ENCODE peak calls at places on chromosomes 7 and 10, in five cellular contexts. N, M, Y, T and I are unnamed samples.

GRCh38 chr7:45174966-45175765 is 17.6 kb downstream of the RAMP3 start:
- DNase-seq in N (peak), M (no peak), Y (no peak), T (no peak), I (no peak)

GRCh38 chr10:118792501-118792900 is 37.7 kb upstream of the CACUL1 start:
- DNase-seq in N (no peak), M (no peak), Y (no peak), T (no peak), I (peak)

GRCh38 chr7:4225352-4225751 is 456.7 kb upstream of the FOXK1 start:
- DNase-seq in N (no peak), M (no peak), Y (no peak), T (no peak), I (no peak)

GRCh38 chr7:128932862-128933821 is 4.6 kb upstream of the IRF5 start:
- DNase-seq in N (no peak), M (peak), Y (peak), T (no peak), I (no peak)

GRCh38 chr7:130894146-130895005 is 160.4 kb upstream of the KLF14 start:
- DNase-seq in N (no peak), M (no peak), Y (peak), T (no peak), I (no peak)

GRCh38 chr10:103554488-103555320 is 61.2 kb downstream of the NEURL1 start:
- DNase-seq in N (no peak), M (no peak), Y (peak), T (peak), I (peak)

GRCh38 chr7:12493407-12493806 is 77.1 kb upstream of the SCIN start:
- DNase-seq in N (no peak), M (no peak), Y (no peak), T (no peak), I (no peak)

GRCh38 chr10:52649471-52649870 is 123.1 kb downstream of the MBL2 start:
- DNase-seq in N (no peak), M (no peak), Y (no peak), T (no peak), I (peak)

GRCh38 chr7:17370901-17371550 is 72.6 kb downstream of the AHR start:
- DNase-seq in N (no peak), M (no peak), Y (no peak), T (no peak), I (no peak)

GRCh38 chr7:131921016-131921415 is 364.6 kb upstream of the PODXL start:
- DNase-seq in N (no peak), M (no peak), Y (no peak), T (no peak), I (no peak)

GRCh38 chr10:129642427-129642826 is 175.4 kb downstream of the MGMT start:
- DNase-seq in N (no peak), M (no peak), Y (no peak), T (no peak), I (peak)

GRCh38 chr10:37854606-37855005 is 2.8 kb downstream of the ZNF248 start:
- DNase-seq in N (no peak), M (no peak), Y (no peak), T (no peak), I (peak)

GRCh38 chr10:49408437-49409306 is 12.8 kb upstream of the DRGX start:
- DNase-seq in N (no peak), M (no peak), Y (no peak), T (no peak), I (no peak)

GRCh38 chr10:58086144-58086762 is 181.4 kb downstream of the IPMK start:
- DNase-seq in N (no peak), M (no peak), Y (no peak), T (no peak), I (no peak)

GRCh38 chr10:112304460-112304859 is 21.3 kb downstream of the TECTB start:
- DNase-seq in N (no peak), M (no peak), Y (no peak), T (no peak), I (peak)
- H3K4me3 ChIP-seq in N (no peak), M (no peak), Y (no peak), T (no peak), I (no peak)

DNA sequence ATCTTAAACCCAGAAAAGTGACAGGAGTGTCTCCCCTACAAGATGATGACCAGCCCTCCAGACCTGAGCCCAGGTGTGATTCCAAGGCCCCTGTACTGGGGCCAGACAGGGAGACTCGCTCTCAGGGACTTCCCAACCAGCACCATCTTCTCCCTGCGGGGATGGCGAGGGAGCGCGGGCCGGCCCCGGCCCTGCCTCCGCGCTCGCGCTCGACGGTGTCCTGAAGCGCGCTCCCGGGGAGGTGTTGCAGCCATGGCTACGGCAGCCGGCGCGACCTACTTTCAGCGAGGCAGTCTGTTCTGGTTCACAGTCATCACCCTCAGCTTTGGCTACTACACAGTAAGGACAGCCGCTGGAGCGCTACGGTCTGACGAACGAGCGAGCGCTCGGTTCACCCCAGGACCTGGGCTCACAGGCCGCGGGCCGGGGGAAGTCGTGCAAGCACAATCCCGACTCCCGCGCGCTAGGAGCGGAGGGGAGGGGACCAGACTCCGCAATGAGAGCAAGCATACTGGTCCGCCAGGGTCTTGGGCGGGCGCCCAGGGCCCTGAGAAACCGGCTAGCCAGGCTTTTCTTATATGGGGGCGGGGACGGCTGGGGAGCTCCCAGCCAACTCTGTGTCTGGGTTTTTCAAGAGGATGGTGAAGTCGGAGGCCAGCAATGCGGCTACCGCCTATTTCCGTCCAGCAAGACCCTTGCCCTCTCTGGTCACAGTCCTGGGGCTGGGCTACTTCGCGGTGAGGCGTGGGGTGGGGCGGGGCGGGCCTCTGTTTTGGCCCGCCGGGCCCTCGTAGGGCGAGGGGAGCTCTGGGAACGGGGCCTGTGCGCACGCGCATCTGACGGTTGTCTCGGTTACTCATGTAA is at the start of gene TMEM254:
- DNase-seq in N (peak), M (peak), Y (peak), T (peak), I (peak)
- TF ChIP-seq CTCF in N (no peak), M (no peak), Y (no peak), T (no peak), I (no peak)

DNA sequence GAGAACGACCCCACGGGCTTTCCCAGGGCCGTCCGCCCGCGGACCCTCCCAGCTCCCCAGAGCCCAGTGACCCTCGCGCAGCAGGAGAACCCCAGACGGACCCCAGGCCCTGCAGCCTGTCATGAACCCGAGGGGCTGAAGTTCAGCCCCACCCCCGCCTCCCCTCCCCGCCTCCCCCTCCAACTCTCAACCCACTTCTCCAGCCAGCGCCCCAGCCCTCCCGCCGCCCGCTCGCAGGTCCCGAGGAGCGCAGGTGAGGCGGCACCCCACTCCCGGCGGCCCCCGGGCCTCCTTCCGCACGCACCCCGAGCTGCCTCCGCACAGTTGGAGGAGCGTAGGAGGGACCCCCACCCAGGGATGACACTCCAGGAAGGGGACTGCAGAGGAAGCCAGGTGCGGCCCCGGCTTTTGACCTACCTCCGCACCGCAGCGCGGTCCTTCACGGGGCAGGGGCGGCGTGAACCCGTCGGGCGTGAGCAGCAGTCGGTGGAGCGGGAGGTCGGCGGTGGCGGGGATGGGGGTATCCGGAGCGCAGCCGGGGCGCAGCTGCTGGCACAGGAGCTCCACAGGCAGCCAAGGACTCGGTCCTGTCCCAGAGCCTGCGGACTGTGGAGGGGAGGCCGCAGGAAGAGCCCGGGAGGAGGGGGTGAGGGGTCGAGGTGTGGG is at the start of gene TMEM176A:
- DNase-seq in N (no peak), M (no peak), Y (peak), T (no peak), I (no peak)
- H3K4me3 ChIP-seq in N (peak), M (no peak), Y (peak), T (no peak), I (no peak)

DNA sequence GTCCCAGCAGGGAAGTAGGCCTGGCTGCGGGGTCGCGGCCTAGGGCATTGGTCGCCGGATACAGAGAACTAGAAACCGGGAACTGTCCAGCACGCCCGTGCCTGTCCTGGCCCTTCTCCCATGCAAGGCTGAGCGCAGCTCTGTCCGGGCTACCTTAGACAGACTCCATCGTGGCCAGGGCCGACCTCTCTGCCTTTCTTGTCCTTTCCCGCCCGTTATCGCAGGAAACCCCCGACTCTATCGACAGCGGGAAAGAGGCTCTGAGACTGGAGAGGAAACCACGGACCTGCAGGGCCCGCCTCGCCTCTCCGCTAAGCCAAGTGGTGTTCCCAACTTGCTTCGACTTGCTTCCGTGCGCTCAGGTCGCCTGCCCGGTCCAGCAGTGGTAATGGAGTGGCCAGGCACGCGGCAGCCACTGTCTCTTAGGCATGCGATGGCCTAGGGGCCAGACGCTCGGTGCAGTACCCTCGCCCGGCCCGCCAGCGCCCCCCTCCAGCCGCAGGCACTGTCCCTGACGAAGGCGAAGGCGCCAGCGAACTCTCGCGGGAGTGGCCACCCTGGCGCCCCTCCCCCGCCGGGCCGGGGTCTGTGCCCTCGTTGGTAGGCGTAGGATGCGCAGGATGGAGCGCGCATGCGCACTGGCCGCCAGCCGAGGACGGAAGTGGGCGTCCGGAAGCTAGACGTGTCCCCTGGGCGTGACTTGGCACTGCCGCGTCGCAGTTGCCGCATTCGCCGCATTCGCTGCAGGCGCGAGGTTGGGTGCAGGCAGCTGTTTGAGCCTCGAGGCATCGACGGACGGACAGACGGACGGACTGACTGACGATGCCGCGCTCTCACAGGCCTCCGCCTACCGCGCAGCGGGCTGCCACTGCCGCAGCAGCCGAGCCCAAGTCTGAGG is 54.4 kb downstream of the MCMBP start:
- DNase-seq in N (peak), M (no peak), Y (peak), T (peak), I (peak)
- TF ChIP-seq CTCF in N (no peak), M (no peak), Y (no peak), T (peak), I (no peak)

GRCh38 chr10:21604651-21605050 is 70.6 kb downstream of the MLLT10 start:
- DNase-seq in N (no peak), M (no peak), Y (no peak), T (no peak), I (no peak)
- H3K4me3 ChIP-seq in N (no peak), M (no peak), Y (no peak), T (no peak), I (no peak)

GRCh38 chr7:29170781-29171180 is 23.8 kb upstream of the CHN2 start:
- DNase-seq in N (no peak), M (no peak), Y (no peak), T (no peak), I (no peak)

GRCh38 chr7:29163854-29164253 is 17.5 kb upstream of the CPVL start:
- DNase-seq in N (no peak), M (no peak), Y (no peak), T (no peak), I (no peak)

GRCh38 chr7:29162577-29162976 is 16.2 kb upstream of the CPVL start:
- DNase-seq in N (no peak), M (no peak), Y (no peak), T (no peak), I (no peak)

GRCh38 chr7:29173458-29173857 is 21.1 kb upstream of the CHN2 start:
- DNase-seq in N (no peak), M (no peak), Y (no peak), T (no peak), I (no peak)

GRCh38 chr7:29167721-29168120 is 21.4 kb upstream of the CPVL start:
- DNase-seq in N (no peak), M (no peak), Y (no peak), T (no peak), I (no peak)
- TF ChIP-seq CTCF in N (no peak), M (no peak), Y (no peak), T (no peak), I (no peak)

DNA sequence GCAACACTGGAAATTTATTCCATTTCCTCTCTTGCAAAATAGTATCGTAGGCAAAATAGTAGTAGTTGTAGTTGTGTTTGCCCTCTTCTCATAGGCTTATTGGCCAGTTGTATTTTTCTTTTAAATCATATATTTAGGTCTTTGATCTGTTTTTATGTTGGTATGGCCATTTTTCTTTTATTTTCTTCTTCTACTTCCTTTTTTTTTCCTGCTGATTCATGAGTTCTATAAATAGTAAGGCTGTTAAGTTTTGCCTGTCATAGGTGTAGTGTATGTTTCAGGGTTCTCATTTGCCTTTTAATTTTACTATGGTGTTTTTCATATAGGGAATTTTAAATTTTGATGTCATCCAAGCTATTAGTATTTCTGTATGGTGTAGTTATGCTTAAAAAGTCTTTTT is 25.4 kb upstream of the MRC1 start:
- DNase-seq in N (no peak), M (no peak), Y (no peak), T (no peak), I (no peak)
- H3K4me3 ChIP-seq in N (no peak), M (no peak), Y (no peak), T (no peak), I (no peak)

GRCh38 chr7:2567663-2568238 is 9.0 kb downstream of the IQCE start:
- DNase-seq in N (no peak), M (no peak), Y (no peak), T (no peak), I (peak)
- TF ChIP-seq CTCF in N (peak), M (peak), Y (peak), T (peak), I (peak)

DNA sequence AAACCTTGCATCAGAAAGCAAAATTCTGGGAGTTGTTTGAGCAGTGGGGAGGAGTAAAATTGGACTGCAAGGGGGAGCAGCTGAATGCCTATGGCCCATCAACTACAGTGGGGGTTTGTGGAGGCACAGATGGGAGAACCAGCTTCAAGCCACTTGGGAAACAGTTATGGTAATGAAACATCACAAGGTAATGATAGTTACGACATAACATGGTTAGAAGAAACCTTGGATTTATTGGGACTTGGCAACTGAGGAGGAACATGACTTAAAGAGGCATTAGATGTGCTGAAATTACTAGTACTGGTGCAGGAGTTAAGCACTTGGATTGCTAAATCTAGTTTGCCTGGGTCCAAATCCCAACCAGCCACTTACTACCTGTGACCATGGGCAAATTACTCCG is 868.4 kb downstream of the KCNMA1 start:
- DNase-seq in N (no peak), M (no peak), Y (no peak), T (no peak), I (peak)
- H3K4me3 ChIP-seq in N (no peak), M (no peak), Y (no peak), T (no peak), I (no peak)